ENCODE peak calls at places on chromosomes 12 and 14, in nine cellular contexts. V is effector memory CD4-positive, alpha-beta T cell; B is right lobe of liver; C is thoracic aorta; N is CD4-positive, alpha-beta memory T cell; L is CD8-positive, alpha-beta memory T cell; Q is aorta; R is H7; Z is neural progenitor cell. D is an unnamed sample. For H3K36me3, the result is how much of the 10 kb centered on the place peaks cover.

GRCh38 chr12:64673490-64674169 is 63.3 kb downstream of the RASSF3 start:
- DNase-seq in V (no peak), B (no peak), C (no peak), N (no peak), L (no peak), Q (no peak), R (peak), Z (peak), D (no peak)

GRCh38 chr14:22610931-22611330 is 12.8 kb downstream of the ABHD4 start:
- DNase-seq in V (no peak), B (no peak), C (no peak), N (no peak), L (no peak), Q (no peak), R (no peak), Z (no peak), D (no peak)

GRCh38 chr12:65603428-65604351 is 220.6 kb upstream of the HMGA2 start:
- DNase-seq in V (no peak), B (no peak), C (no peak), N (no peak), L (no peak), Q (peak), R (no peak), Z (peak), D (no peak)

GRCh38 chr14:101590062-101590461 is 28.8 kb downstream of the DIO3 start:
- DNase-seq in V (no peak), B (peak), C (no peak), N (no peak), L (no peak), Q (no peak), R (no peak), Z (no peak), D (no peak)

GRCh38 chr14:101875726-101876268 is 88.6 kb upstream of the DYNC1H1 start:
- DNase-seq in V (no peak), B (no peak), C (no peak), N (no peak), L (no peak), Q (no peak), R (no peak), Z (no peak), D (no peak)

GRCh38 chr12:31861360-31861759 is 97.9 kb upstream of the RESF1 start:
- DNase-seq in V (no peak), B (peak), C (no peak), N (no peak), L (no peak), Q (no peak), R (no peak), Z (no peak), D (no peak)

GRCh38 chr14:73755434-73756014 is 41.3 kb upstream of the PNMA1 start:
- DNase-seq in V (no peak), B (no peak), C (no peak), N (no peak), L (no peak), Q (peak), R (peak), Z (no peak), D (no peak)

GRCh38 chr12:49985981-49986380 is 13.2 kb downstream of the AQP6 start:
- DNase-seq in V (no peak), B (no peak), C (no peak), N (no peak), L (no peak), Q (no peak), R (no peak), Z (no peak), D (no peak)

GRCh38 chr12:2890388-2891239 is at the start of gene TULP3:
- DNase-seq in V (peak), B (peak), C (peak), N (peak), L (peak), Q (peak), R (peak), Z (peak), D (peak)

GRCh38 chr12:131454418-131455217 is 256.3 kb upstream of the SFSWAP start:
- DNase-seq in V (no peak), B (no peak), C (no peak), N (no peak), L (no peak), Q (no peak), R (peak), Z (peak), D (peak)

GRCh38 chr14:38070213-38070612 is 137.5 kb upstream of the SSTR1 start:
- DNase-seq in V (no peak), B (no peak), C (no peak), N (no peak), L (no peak), Q (no peak), R (no peak), Z (no peak), D (no peak)

GRCh38 chr12:55060470-55060869 is 40.7 kb downstream of the NEUROD4 start:
- DNase-seq in V (no peak), B (no peak), C (no peak), N (no peak), L (no peak), Q (no peak), R (no peak), Z (no peak), D (no peak)

GRCh38 chr12:1185460-1186182 is 194.6 kb downstream of the ERC1 start:
- DNase-seq in V (no peak), B (no peak), C (no peak), N (no peak), L (no peak), Q (no peak), R (no peak), Z (no peak), D (no peak)

GRCh38 chr14:82504894-82505293 is 971.2 kb upstream of the SEL1L start:
- DNase-seq in V (no peak), B (no peak), C (no peak), N (no peak), L (no peak), Q (no peak), R (no peak), Z (no peak), D (no peak)

GRCh38 chr12:98820005-98820404 is 174.9 kb downstream of the APAF1 start:
- DNase-seq in V (no peak), B (no peak), C (no peak), N (no peak), L (no peak), Q (no peak), R (no peak), Z (peak), D (no peak)

GRCh38 chr12:124293286-124294003 is 1.4 kb upstream of the RFLNA start:
- DNase-seq in V (no peak), B (no peak), C (no peak), N (no peak), L (no peak), Q (peak), R (peak), Z (no peak), D (no peak)

DNA sequence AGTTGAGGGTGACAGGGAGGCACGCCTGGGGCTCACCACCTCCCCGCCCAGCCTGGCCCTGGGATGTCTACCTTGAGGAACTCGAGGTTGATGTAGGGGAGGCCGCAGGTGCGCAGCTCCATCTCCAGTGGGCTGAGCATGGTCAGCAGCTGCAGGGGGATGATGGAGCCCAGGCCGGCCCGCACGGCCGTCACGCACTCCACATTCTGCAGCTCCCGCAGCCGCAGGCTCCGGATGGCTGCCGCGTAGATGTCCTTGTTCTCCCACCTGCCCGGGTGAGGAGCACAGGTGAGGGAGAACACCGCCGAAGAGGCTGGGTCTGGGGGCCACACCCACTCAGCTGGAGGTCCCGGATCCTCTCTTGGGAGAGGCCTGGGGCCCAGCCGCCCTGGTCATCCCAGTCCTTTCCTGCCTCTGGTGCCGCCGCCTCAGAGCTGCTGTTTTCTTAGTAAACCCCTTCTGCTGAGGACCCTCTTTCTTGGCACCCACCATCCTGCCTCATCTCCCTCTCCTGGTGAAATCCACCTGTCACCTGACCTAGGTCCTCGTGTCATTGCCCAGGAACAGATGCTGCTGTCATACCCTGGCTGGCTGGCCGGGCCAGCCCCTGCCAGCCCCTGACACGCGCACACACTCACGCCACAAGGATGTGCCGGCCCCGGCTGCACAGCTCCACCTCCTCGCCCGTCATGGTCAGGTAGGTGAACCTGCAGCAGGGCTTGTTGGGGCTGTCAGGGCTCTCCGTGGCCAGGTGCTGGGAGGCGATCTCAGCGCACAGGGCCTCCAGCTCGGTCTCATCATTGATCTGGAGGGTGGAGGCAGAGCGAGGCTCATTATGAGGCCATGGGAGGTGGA is 38.3 kb downstream of the TRAFD1 start:
- DNase-seq in V (no peak), B (peak), C (no peak), N (no peak), L (no peak), Q (peak), R (peak), Z (no peak), D (no peak)
- H3K36me3 ChIP-seq in V (under half), B (under half), C (under half), N (under half), L (under half), Q (under half), R (under half), Z (under half), D (half or more)

DNA sequence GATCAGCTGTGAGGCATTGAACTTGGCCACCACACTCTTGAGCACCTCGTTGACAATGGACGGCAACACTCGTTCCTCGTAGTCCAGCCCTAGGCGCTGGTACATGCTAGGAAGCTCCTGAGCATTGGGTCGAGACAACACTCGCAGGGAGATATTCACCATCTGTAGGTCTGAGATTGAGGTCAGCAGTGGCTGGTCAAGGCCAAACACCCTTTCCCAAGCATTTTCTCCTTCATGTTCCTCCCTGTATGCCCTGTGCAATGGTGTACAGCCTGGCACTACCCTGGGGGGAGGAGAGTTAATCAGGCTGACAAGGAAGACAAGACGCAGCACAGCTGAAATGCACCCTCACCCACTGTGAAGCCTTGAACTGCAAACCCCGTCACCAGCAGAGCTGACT is 2.0 kb downstream of the PHB2 start:
- DNase-seq in V (no peak), B (no peak), C (no peak), N (no peak), L (no peak), Q (no peak), R (no peak), Z (no peak), D (no peak)
- H3K36me3 ChIP-seq in V (under half), B (under half), C (under half), N (under half), L (under half), Q (under half), R (under half), Z (under half), D (half or more)

GRCh38 chr14:58272589-58273372 is 25.6 kb upstream of the ARID4A start:
- DNase-seq in V (no peak), B (peak), C (no peak), N (no peak), L (no peak), Q (no peak), R (no peak), Z (no peak), D (no peak)

GRCh38 chr14:58278177-58278576 is 20.2 kb upstream of the ARID4A start:
- DNase-seq in V (no peak), B (no peak), C (no peak), N (no peak), L (no peak), Q (no peak), R (no peak), Z (no peak), D (no peak)

GRCh38 chr14:58276208-58276607 is 22.1 kb upstream of the ARID4A start:
- DNase-seq in V (no peak), B (no peak), C (no peak), N (no peak), L (no peak), Q (no peak), R (no peak), Z (no peak), D (no peak)

GRCh38 chr14:58270628-58271027 is 26.0 kb downstream of the PSMA3 start:
- DNase-seq in V (no peak), B (no peak), C (no peak), N (no peak), L (no peak), Q (no peak), R (no peak), Z (no peak), D (no peak)

DNA sequence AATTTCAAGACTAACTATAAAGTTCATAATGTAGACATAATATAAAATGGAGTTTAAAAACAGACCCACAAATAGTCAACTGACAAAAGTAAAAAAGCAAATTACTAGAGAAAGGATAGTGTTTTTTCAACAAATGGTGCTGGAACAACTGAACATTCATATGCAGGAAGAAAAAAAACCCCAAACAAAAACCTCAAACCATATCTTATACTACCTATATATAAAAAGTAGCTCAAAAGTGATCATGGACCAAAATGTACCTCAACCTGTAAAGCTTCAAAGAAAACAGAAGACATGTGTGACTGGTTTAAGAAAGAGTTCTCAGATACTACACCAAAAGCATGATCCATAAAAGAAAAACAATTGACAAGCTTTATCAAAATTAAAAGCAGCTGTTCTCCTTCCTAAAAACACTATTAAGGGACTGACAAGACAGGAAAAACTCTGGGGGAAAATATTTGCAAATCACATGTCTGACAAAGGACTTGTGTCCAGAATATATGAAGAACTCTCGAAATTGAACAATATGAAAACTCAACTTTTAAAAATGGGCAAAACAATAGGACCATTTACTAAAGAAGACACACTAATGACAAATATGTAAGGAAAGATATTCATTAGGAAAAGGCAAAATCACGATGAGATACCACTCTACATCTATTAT is 22.7 kb upstream of the ARID4A start:
- DNase-seq in V (no peak), B (no peak), C (no peak), N (no peak), L (no peak), Q (no peak), R (no peak), Z (no peak), D (no peak)
- H3K36me3 ChIP-seq in V (half or more), B (under half), C (under half), N (under half), L (under half), Q (under half), R (under half), Z (under half), D (half or more)

DNA sequence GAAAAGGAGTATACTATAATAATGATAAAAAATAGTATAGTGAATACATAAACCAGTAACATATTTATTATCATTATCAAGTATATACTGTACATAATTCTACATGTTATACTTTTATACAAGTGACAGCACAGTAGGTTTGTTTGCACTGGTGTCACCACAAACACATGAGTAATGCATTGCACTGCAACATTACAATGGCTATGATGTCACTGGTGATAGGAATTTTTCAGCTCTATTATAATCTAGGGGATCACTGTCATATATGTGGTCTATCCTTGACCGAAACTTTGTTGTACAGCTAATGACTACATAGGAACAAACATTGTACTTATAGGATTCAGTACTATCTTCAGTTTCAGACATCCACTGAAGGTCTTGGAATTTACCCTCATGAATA is 165.8 kb upstream of the SYT1 start:
- DNase-seq in V (no peak), B (no peak), C (no peak), N (no peak), L (no peak), Q (no peak), R (no peak), Z (no peak), D (no peak)
- H3K36me3 ChIP-seq in V (under half), B (under half), C (under half), N (under half), L (under half), Q (under half), R (under half), Z (under half), D (under half)

GRCh38 chr14:67358914-67359313 is 690 bp downstream of the ATP6V1D start:
- DNase-seq in V (no peak), B (no peak), C (no peak), N (no peak), L (no peak), Q (no peak), R (peak), Z (peak), D (no peak)
- H3K36me3 ChIP-seq in V (under half), B (under half), C (under half), N (under half), L (under half), Q (under half), R (under half), Z (under half), D (under half)

DNA sequence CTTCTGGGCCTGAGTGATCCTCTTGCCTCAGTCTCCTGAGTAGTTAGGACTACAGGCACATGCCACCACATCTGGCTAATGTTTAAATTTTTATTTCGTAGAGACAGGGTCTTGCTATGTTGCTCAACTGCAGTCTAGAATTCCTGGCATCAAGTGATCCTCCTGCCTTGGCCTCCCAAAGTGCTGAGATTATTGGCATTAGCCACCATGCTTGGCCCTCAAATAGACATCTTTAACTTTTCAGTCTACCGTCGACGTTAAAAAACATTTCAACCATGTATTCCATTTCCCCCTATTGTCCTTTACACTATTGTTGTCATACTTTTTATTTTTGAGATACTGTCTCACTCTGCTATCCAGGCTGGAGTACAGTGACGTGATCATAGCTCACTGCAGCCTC is 22.4 kb downstream of the ERH start:
- DNase-seq in V (no peak), B (no peak), C (no peak), N (no peak), L (no peak), Q (no peak), R (no peak), Z (no peak), D (no peak)
- H3K36me3 ChIP-seq in V (under half), B (under half), C (under half), N (under half), L (under half), Q (under half), R (under half), Z (under half), D (half or more)

GRCh38 chr12:57759360-57759980 is 4.6 kb downstream of the MARCHF9 start:
- DNase-seq in V (no peak), B (no peak), C (no peak), N (no peak), L (no peak), Q (no peak), R (peak), Z (no peak), D (no peak)

GRCh38 chr12:57763881-57764661 is 2.8 kb downstream of the CYP27B1 start:
- DNase-seq in V (no peak), B (no peak), C (no peak), N (no peak), L (no peak), Q (no peak), R (no peak), Z (no peak), D (no peak)

GRCh38 chr12:57762463-57762862 is 4.4 kb downstream of the CYP27B1 start:
- DNase-seq in V (no peak), B (no peak), C (no peak), N (no peak), L (no peak), Q (no peak), R (no peak), Z (no peak), D (no peak)

GRCh38 chr12:57760347-57760982 is 5.6 kb downstream of the MARCHF9 start:
- DNase-seq in V (no peak), B (no peak), C (no peak), N (no peak), L (no peak), Q (no peak), R (peak), Z (peak), D (no peak)

DNA sequence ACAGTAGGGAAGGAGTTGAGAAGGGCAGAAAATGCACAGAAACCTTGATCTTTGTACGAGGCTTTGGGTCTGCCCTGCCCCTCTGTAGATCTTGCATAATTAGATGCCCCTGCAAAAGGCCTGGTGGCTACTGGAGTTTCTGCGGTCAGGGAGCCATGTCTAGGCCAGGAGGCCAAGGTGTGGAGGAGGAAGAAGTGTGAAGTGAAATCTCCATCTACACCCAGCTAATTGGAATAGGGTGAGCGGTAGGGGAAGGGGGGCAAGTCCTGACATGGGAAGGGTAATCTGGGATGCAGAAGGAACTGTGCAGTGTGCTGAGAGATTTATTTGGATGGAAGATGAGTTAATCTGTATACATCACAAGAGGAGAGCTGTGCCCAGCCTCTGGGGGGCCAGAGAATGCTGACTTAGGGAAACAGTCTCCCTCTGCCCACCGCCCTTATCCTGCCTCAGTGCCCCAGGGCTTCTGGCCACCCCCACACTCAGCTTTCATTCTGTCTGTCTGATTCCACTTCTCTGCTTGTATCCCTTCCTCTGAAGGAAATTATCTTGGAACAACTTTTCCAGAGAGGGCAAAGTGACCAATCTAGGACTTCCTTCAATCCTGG is 5.4 kb downstream of the CYP27B1 start:
- DNase-seq in V (no peak), B (no peak), C (no peak), N (no peak), L (no peak), Q (no peak), R (no peak), Z (no peak), D (no peak)
- H3K36me3 ChIP-seq in V (under half), B (under half), C (under half), N (under half), L (under half), Q (under half), R (under half), Z (under half), D (under half)

DNA sequence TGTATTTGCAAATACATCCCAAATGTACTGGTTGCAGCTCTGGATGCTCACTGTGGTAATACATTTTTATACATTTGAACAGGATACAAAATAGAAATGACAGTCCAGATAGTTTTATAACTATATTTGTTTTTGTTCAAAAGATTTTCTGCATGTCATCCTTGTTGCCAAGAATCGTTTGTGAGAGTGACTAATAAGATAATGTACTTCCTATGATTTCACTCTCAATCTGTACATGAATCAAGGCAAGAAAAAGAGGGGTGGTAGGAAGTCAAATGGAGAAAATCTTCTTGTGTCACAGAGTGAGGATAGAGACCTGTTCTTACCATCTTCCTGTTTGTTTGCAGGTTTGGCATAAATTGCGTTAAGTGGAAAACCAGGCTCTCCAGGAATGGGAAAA is 13.9 kb downstream of the ARPC3 start:
- DNase-seq in V (no peak), B (no peak), C (no peak), N (no peak), L (no peak), Q (no peak), R (no peak), Z (no peak), D (no peak)
- H3K36me3 ChIP-seq in V (under half), B (under half), C (under half), N (under half), L (under half), Q (under half), R (under half), Z (under half), D (half or more)